ENCODE peak calls at places on chromosome 22, in six cellular contexts. T is fibroblast of lung, K is uterus, O is vagina, F is left ventricle myocardium inferior, U is heart right ventricle. X is an unnamed sample.

GRCh38 chr22:31496007-31496734 is at the start of gene SFI1:
- DNase-seq in T (peak; percentile 86), K (peak; percentile 88), O (peak; percentile 91), F (peak; percentile 93), U (peak; percentile 92), X (peak; percentile 60)

GRCh38 chr22:39496131-39496838 is 5.8 kb upstream of the MIEF1 start:
- DNase-seq in T (peak; percentile 60), K (peak; percentile 54), O (no peak), F (peak; percentile 77), U (peak; percentile 86), X (peak; percentile 65)

GRCh38 chr22:30823015-30823370 is 128.3 kb downstream of the OSBP2 start:
- DNase-seq in T (no peak), K (no peak), O (no peak), F (no peak), U (no peak), X (no peak)

GRCh38 chr22:28630185-28630580 is 49.5 kb downstream of the TTC28 start:
- DNase-seq in T (no peak), K (no peak), O (no peak), F (no peak), U (no peak), X (no peak)

GRCh38 chr22:25368271-25368670 is 148.8 kb downstream of the CRYBB2 start:
- DNase-seq in T (peak; percentile 73), K (no peak), O (no peak), F (no peak), U (no peak), X (no peak)

GRCh38 chr22:45290410-45290936 is 5.7 kb downstream of the UPK3A start:
- DNase-seq in T (peak; percentile 64), K (no peak), O (no peak), F (no peak), U (no peak), X (peak; percentile 90)

GRCh38 chr22:20940178-20940790 is 23.1 kb downstream of the CRKL start:
- DNase-seq in T (no peak), K (no peak), O (no peak), F (no peak), U (no peak), X (no peak)

GRCh38 chr22:17882162-17882561 is 107.9 kb upstream of the BID start:
- DNase-seq in T (no peak), K (no peak), O (no peak), F (no peak), U (no peak), X (peak; percentile 69)

GRCh38 chr22:31151872-31152271 is 8.1 kb upstream of the RNF185 start:
- DNase-seq in T (no peak), K (no peak), O (no peak), F (no peak), U (no peak), X (no peak)

GRCh38 chr22:38831166-38831945 is 12.5 kb downstream of the NPTXR start:
- DNase-seq in T (peak; percentile 69), K (no peak), O (no peak), F (no peak), U (no peak), X (no peak)

GRCh38 chr22:27564806-27565205 is 236.8 kb downstream of the MN1 start:
- DNase-seq in T (no peak), K (no peak), O (no peak), F (no peak), U (no peak), X (no peak)

GRCh38 chr22:35337932-35338331 is 38.2 kb downstream of the TOM1 start:
- DNase-seq in T (no peak), K (no peak), O (no peak), F (no peak), U (no peak), X (no peak)

GRCh38 chr22:21963790-21964211 is 11.2 kb upstream of the PPM1F start:
- DNase-seq in T (no peak), K (no peak), O (no peak), F (no peak), U (no peak), X (no peak)

GRCh38 chr22:32904044-32904443 is 102.5 kb downstream of the TIMP3 start:
- DNase-seq in T (peak; percentile 36), K (peak; percentile 69), O (no peak), F (no peak), U (peak; percentile 54), X (no peak)

GRCh38 chr22:40215266-40215665 is 37.5 kb downstream of the TNRC6B start:
- DNase-seq in T (no peak), K (no peak), O (no peak), F (peak; percentile 28), U (no peak), X (peak; percentile 40)

GRCh38 chr22:42644422-42645340 is 4.3 kb upstream of the ATP5MGL start:
- DNase-seq in T (peak; percentile 42), K (peak; percentile 63), O (no peak), F (peak; percentile 67), U (peak; percentile 80), X (no peak)

GRCh38 chr22:35103756-35104155 is 37.8 kb downstream of the ISX start:
- DNase-seq in T (no peak), K (no peak), O (no peak), F (no peak), U (no peak), X (no peak)

GRCh38 chr22:20750461-20751184 is 23.3 kb upstream of the SERPIND1 start:
- DNase-seq in T (peak; percentile 78), K (peak; percentile 61), O (no peak), F (peak; percentile 47), U (peak; percentile 66), X (peak; percentile 78)

GRCh38 chr22:48153726-48154125 is 1391.3 kb downstream of the TBC1D22A start:
- DNase-seq in T (no peak), K (no peak), O (no peak), F (no peak), U (no peak), X (no peak)

GRCh38 chr22:20247010-20247505 is 21.1 kb downstream of the RTN4R start:
- DNase-seq in T (no peak), K (no peak), O (no peak), F (no peak), U (no peak), X (peak; percentile 20)

GRCh38 chr22:44024288-44024908 is at the start of gene PARVB:
- DNase-seq in T (no peak), K (no peak), O (no peak), F (peak; percentile 55), U (no peak), X (no peak)

GRCh38 chr22:27602390-27602789 is 199.2 kb downstream of the MN1 start:
- DNase-seq in T (no peak), K (no peak), O (no peak), F (no peak), U (no peak), X (no peak)

GRCh38 chr22:46479046-46479445 is 58.4 kb downstream of the CELSR1 start:
- DNase-seq in T (no peak), K (no peak), O (no peak), F (no peak), U (no peak), X (no peak)

GRCh38 chr22:46483353-46483752 is 54.1 kb downstream of the CELSR1 start:
- DNase-seq in T (no peak), K (no peak), O (no peak), F (no peak), U (no peak), X (no peak)

GRCh38 chr22:46480396-46480795 is 57.0 kb downstream of the CELSR1 start:
- DNase-seq in T (no peak), K (no peak), O (no peak), F (no peak), U (no peak), X (no peak)

GRCh38 chr22:46482311-46482710 is 55.1 kb downstream of the CELSR1 start:
- DNase-seq in T (no peak), K (no peak), O (no peak), F (no peak), U (no peak), X (no peak)

GRCh38 chr22:46481386-46481785 is 56.0 kb downstream of the CELSR1 start:
- DNase-seq in T (no peak), K (no peak), O (no peak), F (no peak), U (no peak), X (no peak)
- H3K27me3 ChIP-seq in T (peaks cover 5% of the 10 kb centered on the region), K (no peaks in the 10 kb centered on the region), O (no peaks in the 10 kb centered on the region), F (peaks cover 8% of the 10 kb centered on the region), U (no peaks in the 10 kb centered on the region), X (peaks cover 19% of the 10 kb centered on the region)

GRCh38 chr22:26536056-26536761 is 23.9 kb upstream of the TFIP11 start:
- DNase-seq in T (no peak), K (no peak), O (no peak), F (no peak), U (no peak), X (peak; percentile 43)
- H3K4me1 ChIP-seq in T (no peaks in the 10 kb centered on the region), K (no peaks in the 10 kb centered on the region), O (no peaks in the 10 kb centered on the region), F (peaks cover 15% of the 10 kb centered on the region), U (peaks cover 22% of the 10 kb centered on the region), X (peaks cover 35% of the 10 kb centered on the region)

DNA sequence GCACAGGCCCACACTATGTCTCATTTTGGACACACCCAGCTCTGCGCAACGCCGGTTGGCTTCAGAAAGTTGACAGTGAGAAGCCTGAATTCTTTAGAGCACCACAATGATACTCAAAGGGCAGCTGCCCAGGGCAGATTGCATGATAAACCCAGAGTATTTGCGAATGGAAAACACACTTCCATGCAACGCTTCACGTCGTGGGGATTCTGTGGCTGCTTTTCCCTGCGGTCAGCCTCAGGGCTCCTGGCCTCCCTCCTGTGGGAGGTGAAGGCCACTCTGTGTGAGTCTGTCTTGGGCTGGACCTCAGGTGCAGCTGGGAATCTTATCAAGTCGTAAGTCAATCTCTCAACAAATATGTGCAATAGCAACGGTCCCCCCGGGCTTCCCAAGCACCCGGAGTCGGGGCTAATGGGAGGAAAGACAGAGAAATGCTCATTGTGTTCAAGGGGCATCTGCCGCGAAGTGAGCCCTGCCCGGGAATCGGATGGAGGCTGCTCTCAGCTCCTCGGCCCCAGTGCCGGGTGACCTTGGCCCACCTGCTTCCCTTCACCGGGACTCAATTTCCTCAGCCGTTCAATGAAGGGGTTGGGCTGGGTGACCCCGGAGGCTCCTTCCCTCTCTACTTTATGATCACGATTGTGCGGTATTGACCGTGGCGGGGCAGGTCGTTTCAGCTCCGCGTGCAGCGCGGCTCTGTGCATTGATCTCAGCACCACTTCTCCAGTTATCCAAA is 623.6 kb downstream of the BRD1 start:
- DNase-seq in T (no peak), K (peak; percentile 3), O (peak; percentile 62), F (no peak), U (no peak), X (peak; percentile 2)
- H3K27me3 ChIP-seq in T (no peaks in the 10 kb centered on the region), K (no peaks in the 10 kb centered on the region), O (no peaks in the 10 kb centered on the region), F (peaks cover 69% of the 10 kb centered on the region), U (peaks cover 28% of the 10 kb centered on the region), X (no peaks in the 10 kb centered on the region)

DNA sequence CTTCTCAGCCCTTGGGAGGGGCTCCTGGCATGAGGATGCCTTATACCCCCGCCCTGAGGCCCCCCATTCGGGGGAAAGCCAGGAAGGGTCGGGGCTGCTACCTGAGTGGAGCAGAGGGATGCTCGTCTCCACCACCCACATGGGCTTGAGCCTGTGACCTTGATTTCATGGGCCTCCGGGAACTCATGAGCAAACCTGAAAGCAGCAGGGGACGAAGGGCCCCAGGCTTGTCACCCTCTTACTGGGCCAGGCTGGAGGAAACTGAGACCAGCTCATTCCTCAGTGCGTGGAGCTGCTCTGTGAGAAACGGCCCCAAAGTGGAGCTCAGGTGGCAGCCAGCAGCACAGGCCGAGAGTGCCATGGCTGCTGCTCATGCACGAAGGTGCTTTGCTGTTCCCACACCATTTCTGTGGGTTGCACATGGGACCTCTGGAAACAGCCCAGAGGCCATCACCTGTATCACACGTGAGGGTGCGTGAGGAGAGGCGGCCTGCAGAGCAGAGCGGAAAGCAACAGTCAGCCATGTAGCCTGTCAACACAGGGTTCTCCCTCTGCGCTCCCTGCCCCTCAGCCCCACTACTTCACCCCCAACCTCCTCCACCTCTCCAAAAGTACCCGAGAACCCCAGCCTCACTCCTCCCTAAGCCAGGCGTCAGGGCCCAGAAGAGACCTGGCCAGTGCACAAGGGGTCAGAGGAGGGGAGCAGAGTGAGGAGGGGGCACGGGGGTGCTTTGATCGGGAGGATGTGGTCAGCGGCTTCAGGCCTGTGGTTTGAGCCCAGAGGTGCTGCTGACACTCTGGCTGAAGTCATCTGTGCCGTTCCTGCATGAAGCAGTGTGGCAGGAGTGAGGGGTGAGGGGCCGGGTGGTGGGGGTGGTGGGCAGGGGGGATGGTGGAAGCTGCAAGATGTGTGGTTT is 14.2 kb upstream of the IL2RB start:
- DNase-seq in T (no peak), K (no peak), O (no peak), F (no peak), U (no peak), X (no peak)
- H3K4me1 ChIP-seq in T (no peaks in the 10 kb centered on the region), K (no peaks in the 10 kb centered on the region), O (peaks cover 14% of the 10 kb centered on the region), F (peaks cover 13% of the 10 kb centered on the region), U (peaks cover 43% of the 10 kb centered on the region), X (peaks cover 4% of the 10 kb centered on the region)

X was measured in gastrocnemius medialis.